ENCODE peak calls at places on chromosomes 13 and 19, in eight cellular contexts. One of them, this sample, is unnamed.

GRCh38 chr19:37867831-37868230 is 38.6 kb downstream of the WDR87 start:
- DNase-seq in ovary: no peak
- DNase-seq in Peyer's patch: no peak
- DNase-seq in tibial nerve: no peak
- DNase-seq in right lobe of liver: no peak
- DNase-seq in esophagus squamous epithelium: no peak
- DNase-seq in A549: no peak
- DNase-seq in adrenal gland: no peak
- DNase-seq in this sample: no peak

GRCh38 chr19:16233836-16234551 is 36.3 kb downstream of the AP1M1 start:
- DNase-seq in ovary: no peak
- DNase-seq in Peyer's patch: no peak
- DNase-seq in tibial nerve: no peak
- DNase-seq in right lobe of liver: no peak
- DNase-seq in esophagus squamous epithelium: no peak
- DNase-seq in A549: no peak
- DNase-seq in adrenal gland: no peak
- DNase-seq in this sample: no peak

GRCh38 chr13:25046985-25047660 is 48.8 kb upstream of the PABPC3 start:
- DNase-seq in ovary: no peak
- DNase-seq in Peyer's patch: no peak
- DNase-seq in tibial nerve: no peak
- DNase-seq in right lobe of liver: no peak
- DNase-seq in esophagus squamous epithelium: no peak
- DNase-seq in A549: no peak
- DNase-seq in adrenal gland: no peak
- DNase-seq in this sample: no peak

GRCh38 chr19:15225797-15226196 is 6.5 kb downstream of the EPHX3 start:
- DNase-seq in ovary: no peak
- DNase-seq in Peyer's patch: no peak
- DNase-seq in tibial nerve: no peak
- DNase-seq in right lobe of liver: no peak
- DNase-seq in esophagus squamous epithelium: no peak
- DNase-seq in A549: no peak
- DNase-seq in adrenal gland: no peak
- DNase-seq in this sample: no peak

GRCh38 chr13:23956106-23956505 is 58.8 kb upstream of the C1QTNF9B start:
- DNase-seq in ovary: no peak
- DNase-seq in Peyer's patch: peak
- DNase-seq in tibial nerve: no peak
- DNase-seq in right lobe of liver: no peak
- DNase-seq in esophagus squamous epithelium: no peak
- DNase-seq in A549: no peak
- DNase-seq in adrenal gland: no peak
- DNase-seq in this sample: no peak

GRCh38 chr19:10501971-10502523 is 1.1 kb downstream of the KEAP1 start:
- DNase-seq in ovary: peak
- DNase-seq in Peyer's patch: peak
- DNase-seq in tibial nerve: peak
- DNase-seq in right lobe of liver: peak
- DNase-seq in esophagus squamous epithelium: no peak
- DNase-seq in A549: peak
- DNase-seq in adrenal gland: peak
- DNase-seq in this sample: peak

GRCh38 chr13:27920677-27921420 is 1.0 kb downstream of the PDX1 start:
- DNase-seq in ovary: no peak
- DNase-seq in Peyer's patch: no peak
- DNase-seq in tibial nerve: no peak
- DNase-seq in right lobe of liver: no peak
- DNase-seq in esophagus squamous epithelium: no peak
- DNase-seq in A549: peak
- DNase-seq in adrenal gland: no peak
- DNase-seq in this sample: no peak

GRCh38 chr19:55070755-55071502 is 4.7 kb upstream of the EPS8L1 start:
- DNase-seq in ovary: no peak
- DNase-seq in Peyer's patch: peak
- DNase-seq in tibial nerve: no peak
- DNase-seq in right lobe of liver: no peak
- DNase-seq in esophagus squamous epithelium: no peak
- DNase-seq in A549: peak
- DNase-seq in adrenal gland: no peak
- DNase-seq in this sample: peak

GRCh38 chr13:32811297-32811800 is 204.9 kb upstream of the KL start:
- DNase-seq in ovary: no peak
- DNase-seq in Peyer's patch: no peak
- DNase-seq in tibial nerve: no peak
- DNase-seq in right lobe of liver: no peak
- DNase-seq in esophagus squamous epithelium: no peak
- DNase-seq in A549: no peak
- DNase-seq in adrenal gland: no peak
- DNase-seq in this sample: no peak

GRCh38 chr19:16070366-16070990 is 5.8 kb upstream of the TPM4 start:
- DNase-seq in ovary: no peak
- DNase-seq in Peyer's patch: peak
- DNase-seq in tibial nerve: no peak
- DNase-seq in right lobe of liver: peak
- DNase-seq in esophagus squamous epithelium: peak
- DNase-seq in A549: peak
- DNase-seq in adrenal gland: no peak
- DNase-seq in this sample: peak

GRCh38 chr13:29319451-29319850 is 276.0 kb downstream of the SLC7A1 start:
- DNase-seq in ovary: no peak
- DNase-seq in Peyer's patch: no peak
- DNase-seq in tibial nerve: no peak
- DNase-seq in right lobe of liver: no peak
- DNase-seq in esophagus squamous epithelium: no peak
- DNase-seq in A549: no peak
- DNase-seq in adrenal gland: no peak
- DNase-seq in this sample: no peak

GRCh38 chr13:39373108-39373507 is 229.9 kb downstream of the LHFPL6 start:
- DNase-seq in ovary: no peak
- DNase-seq in Peyer's patch: no peak
- DNase-seq in tibial nerve: no peak
- DNase-seq in right lobe of liver: no peak
- DNase-seq in esophagus squamous epithelium: no peak
- DNase-seq in A549: no peak
- DNase-seq in adrenal gland: no peak
- DNase-seq in this sample: no peak

GRCh38 chr19:47469719-47470118 is 2.0 kb downstream of the SLC8A2 start:
- DNase-seq in ovary: no peak
- DNase-seq in Peyer's patch: no peak
- DNase-seq in tibial nerve: no peak
- DNase-seq in right lobe of liver: no peak
- DNase-seq in esophagus squamous epithelium: no peak
- DNase-seq in A549: no peak
- DNase-seq in adrenal gland: no peak
- DNase-seq in this sample: no peak

GRCh38 chr19:2051771-2052704 is 994 bp upstream of the MKNK2 start:
- DNase-seq in ovary: peak
- DNase-seq in Peyer's patch: peak
- DNase-seq in tibial nerve: no peak
- DNase-seq in right lobe of liver: peak
- DNase-seq in esophagus squamous epithelium: no peak
- DNase-seq in A549: no peak
- DNase-seq in adrenal gland: peak
- DNase-seq in this sample: no peak

GRCh38 chr13:80873589-80873988 is 532.7 kb upstream of the SPRY2 start:
- DNase-seq in ovary: no peak
- DNase-seq in Peyer's patch: peak
- DNase-seq in tibial nerve: no peak
- DNase-seq in right lobe of liver: no peak
- DNase-seq in esophagus squamous epithelium: no peak
- DNase-seq in A549: no peak
- DNase-seq in adrenal gland: no peak
- DNase-seq in this sample: no peak

GRCh38 chr13:21123956-21124355 is 52.4 kb downstream of the SKA3 start:
- DNase-seq in ovary: no peak
- DNase-seq in Peyer's patch: no peak
- DNase-seq in tibial nerve: no peak
- DNase-seq in right lobe of liver: no peak
- DNase-seq in esophagus squamous epithelium: no peak
- DNase-seq in A549: no peak
- DNase-seq in adrenal gland: no peak
- DNase-seq in this sample: no peak

GRCh38 chr13:96900992-96901391 is 93.3 kb downstream of the OXGR1 start:
- DNase-seq in ovary: no peak
- DNase-seq in Peyer's patch: no peak
- DNase-seq in tibial nerve: no peak
- DNase-seq in right lobe of liver: no peak
- DNase-seq in esophagus squamous epithelium: no peak
- DNase-seq in A549: no peak
- DNase-seq in adrenal gland: no peak
- DNase-seq in this sample: no peak

GRCh38 chr19:53085496-53085895 is 17.7 kb downstream of the ZNF160 start:
- DNase-seq in ovary: no peak
- DNase-seq in Peyer's patch: no peak
- DNase-seq in tibial nerve: no peak
- DNase-seq in right lobe of liver: no peak
- DNase-seq in esophagus squamous epithelium: no peak
- DNase-seq in A549: no peak
- DNase-seq in adrenal gland: no peak
- DNase-seq in this sample: no peak

GRCh38 chr19:4456843-4457653 is 546 bp downstream of the UBXN6 start:
- DNase-seq in ovary: peak
- DNase-seq in Peyer's patch: peak
- DNase-seq in tibial nerve: peak
- DNase-seq in right lobe of liver: peak
- DNase-seq in esophagus squamous epithelium: no peak
- DNase-seq in A549: peak
- DNase-seq in adrenal gland: peak
- DNase-seq in this sample: no peak
- TF ChIP-seq POLR2A in ovary: no peak
- TF ChIP-seq POLR2A in Peyer's patch: no peak
- TF ChIP-seq POLR2A in tibial nerve: no peak
- TF ChIP-seq POLR2A in right lobe of liver: no peak
- TF ChIP-seq POLR2A in esophagus squamous epithelium: no peak
- TF ChIP-seq POLR2A in A549: no peak
- TF ChIP-seq POLR2A in adrenal gland: no peak
- TF ChIP-seq POLR2A in this sample: no peak

DNA sequence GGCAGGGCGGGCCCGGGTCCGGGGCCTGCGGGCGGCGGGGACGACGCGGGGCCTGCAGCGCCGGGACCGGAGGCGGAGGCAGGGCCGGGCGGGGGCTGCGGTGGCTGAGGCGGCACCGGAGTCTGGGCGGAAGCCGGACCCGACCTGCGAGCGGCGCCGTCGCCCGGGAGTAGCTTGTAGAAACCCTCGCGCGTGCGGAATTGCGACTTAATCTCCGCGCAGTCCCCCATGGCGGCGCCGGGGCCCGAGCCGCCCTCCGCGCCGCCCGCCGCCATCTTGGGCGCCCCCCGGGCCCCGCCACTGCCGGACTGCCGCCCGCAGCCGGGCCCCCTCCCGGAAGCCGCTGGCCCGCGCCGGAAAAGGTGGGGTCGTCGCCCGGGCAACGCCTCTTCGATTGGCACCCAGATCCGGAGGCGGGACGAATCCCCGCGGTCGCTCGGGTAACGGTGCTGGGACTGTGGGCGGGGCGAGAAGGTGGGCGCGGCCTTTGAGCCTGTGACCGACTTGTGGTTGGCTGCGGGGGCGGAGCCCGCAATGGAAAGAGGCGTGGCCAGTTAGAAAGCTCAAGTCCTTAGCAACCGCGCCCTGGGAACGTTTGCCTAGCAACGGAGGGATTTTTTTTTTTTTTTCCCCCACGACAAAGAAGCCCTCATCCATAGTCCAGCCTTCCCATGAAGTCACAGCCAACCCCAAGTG is at the start of gene DMWD:
- DNase-seq in ovary: peak
- DNase-seq in Peyer's patch: peak
- DNase-seq in tibial nerve: peak
- DNase-seq in right lobe of liver: peak
- DNase-seq in esophagus squamous epithelium: peak
- DNase-seq in A549: peak
- DNase-seq in adrenal gland: peak
- DNase-seq in this sample: peak
- TF ChIP-seq POLR2A in ovary: peak
- TF ChIP-seq POLR2A in Peyer's patch: peak
- TF ChIP-seq POLR2A in tibial nerve: peak
- TF ChIP-seq POLR2A in right lobe of liver: peak
- TF ChIP-seq POLR2A in esophagus squamous epithelium: no peak
- TF ChIP-seq POLR2A in A549: peak
- TF ChIP-seq POLR2A in adrenal gland: no peak
- TF ChIP-seq POLR2A in this sample: peak

DNA sequence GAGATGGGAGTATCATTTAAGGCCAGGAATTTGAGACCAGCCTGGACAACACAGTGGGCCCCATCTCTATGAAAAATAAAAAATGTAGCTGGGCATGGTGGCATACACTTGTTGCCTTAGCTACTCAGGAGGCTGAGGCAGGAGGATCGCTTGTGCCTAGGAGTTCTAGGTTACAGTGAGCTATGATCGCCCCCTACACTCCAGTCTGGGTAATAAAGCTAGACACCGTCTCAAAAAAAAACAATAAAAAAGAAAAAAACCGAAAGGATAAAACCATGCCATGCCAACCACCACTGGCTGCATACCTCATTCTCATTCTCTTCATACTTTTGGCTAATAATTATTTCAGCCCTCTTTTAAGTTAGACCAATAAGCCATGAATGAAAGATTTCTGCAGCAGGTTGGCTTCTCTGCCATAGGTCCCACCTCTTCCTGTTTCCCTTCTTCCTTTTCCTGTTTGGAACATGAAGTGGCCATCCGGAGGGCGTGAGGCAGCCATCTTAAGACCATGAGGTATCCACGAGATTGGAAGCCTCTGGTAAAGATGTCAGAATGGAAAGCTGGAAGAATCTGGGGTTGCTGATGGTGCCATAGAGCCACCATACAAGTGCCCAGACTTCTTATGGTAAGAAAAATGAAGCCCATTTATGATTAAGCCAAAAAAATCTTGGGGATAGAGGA is 171.3 kb downstream of the CACNA1A start:
- DNase-seq in ovary: no peak
- DNase-seq in Peyer's patch: no peak
- DNase-seq in tibial nerve: no peak
- DNase-seq in right lobe of liver: no peak
- DNase-seq in esophagus squamous epithelium: no peak
- DNase-seq in A549: no peak
- DNase-seq in adrenal gland: no peak
- DNase-seq in this sample: no peak
- TF ChIP-seq POLR2A in ovary: no peak
- TF ChIP-seq POLR2A in Peyer's patch: no peak
- TF ChIP-seq POLR2A in tibial nerve: no peak
- TF ChIP-seq POLR2A in right lobe of liver: no peak
- TF ChIP-seq POLR2A in esophagus squamous epithelium: no peak
- TF ChIP-seq POLR2A in A549: no peak
- TF ChIP-seq POLR2A in adrenal gland: no peak
- TF ChIP-seq POLR2A in this sample: no peak

GRCh38 chr19:40798223-40798996 is 581 bp upstream of the EGLN2 start:
- DNase-seq in ovary: peak
- DNase-seq in Peyer's patch: peak
- DNase-seq in tibial nerve: peak
- DNase-seq in right lobe of liver: peak
- DNase-seq in esophagus squamous epithelium: peak
- DNase-seq in A549: peak
- DNase-seq in adrenal gland: peak
- DNase-seq in this sample: peak
- TF ChIP-seq POLR2A in ovary: peak
- TF ChIP-seq POLR2A in Peyer's patch: peak
- TF ChIP-seq POLR2A in tibial nerve: peak
- TF ChIP-seq POLR2A in right lobe of liver: peak
- TF ChIP-seq POLR2A in esophagus squamous epithelium: no peak
- TF ChIP-seq POLR2A in A549: peak
- TF ChIP-seq POLR2A in adrenal gland: no peak
- TF ChIP-seq POLR2A in this sample: no peak

This sample was measured in H54.